ENCODE peak calls at places on chromosome 5, in five cellular contexts. One of them, this sample, is unnamed.

GRCh38 chr5:128101676-128102075 is 18.1 kb downstream of the SLC12A2 start:
- DNase-seq in PC-9: no peak
- DNase-seq in endothelial cell: no peak
- DNase-seq in cardiac fibroblast: peak
- DNase-seq in PC-3: no peak
- DNase-seq in this sample: no peak

GRCh38 chr5:143606043-143606752 is 202.7 kb upstream of the NR3C1 start:
- DNase-seq in PC-9: no peak
- DNase-seq in endothelial cell: no peak
- DNase-seq in cardiac fibroblast: no peak
- DNase-seq in PC-3: peak
- DNase-seq in this sample: no peak

GRCh38 chr5:114249838-114250237 is 112.0 kb upstream of the KCNN2 start:
- DNase-seq in PC-9: no peak
- DNase-seq in endothelial cell: no peak
- DNase-seq in cardiac fibroblast: no peak
- DNase-seq in PC-3: no peak
- DNase-seq in this sample: peak

GRCh38 chr5:159971931-159972461 is 36.9 kb upstream of the TTC1 start:
- DNase-seq in PC-9: no peak
- DNase-seq in endothelial cell: peak
- DNase-seq in cardiac fibroblast: peak
- DNase-seq in PC-3: no peak
- DNase-seq in this sample: no peak

GRCh38 chr5:89582768-89583339 is 699.9 kb upstream of the MEF2C start:
- DNase-seq in PC-9: no peak
- DNase-seq in endothelial cell: no peak
- DNase-seq in cardiac fibroblast: no peak
- DNase-seq in PC-3: peak
- DNase-seq in this sample: no peak

GRCh38 chr5:61933787-61934626 is 372.0 kb upstream of the KIF2A start:
- DNase-seq in PC-9: no peak
- DNase-seq in endothelial cell: peak
- DNase-seq in cardiac fibroblast: peak
- DNase-seq in PC-3: peak
- DNase-seq in this sample: peak

GRCh38 chr5:1666812-1667588 is 132.6 kb downstream of the MRPL36 start:
- DNase-seq in PC-9: no peak
- DNase-seq in endothelial cell: peak
- DNase-seq in cardiac fibroblast: peak
- DNase-seq in PC-3: peak
- DNase-seq in this sample: no peak

GRCh38 chr5:74312746-74313145 is 327.8 kb downstream of the ENC1 start:
- DNase-seq in PC-9: no peak
- DNase-seq in endothelial cell: no peak
- DNase-seq in cardiac fibroblast: no peak
- DNase-seq in PC-3: no peak
- DNase-seq in this sample: no peak

GRCh38 chr5:13659391-13659790 is 285.1 kb downstream of the DNAH5 start:
- DNase-seq in PC-9: no peak
- DNase-seq in endothelial cell: no peak
- DNase-seq in cardiac fibroblast: no peak
- DNase-seq in PC-3: peak
- DNase-seq in this sample: no peak

GRCh38 chr5:157743163-157744054 is at the start of gene LSM11:
- DNase-seq in PC-9: peak
- DNase-seq in endothelial cell: peak
- DNase-seq in cardiac fibroblast: peak
- DNase-seq in PC-3: peak
- DNase-seq in this sample: no peak

GRCh38 chr5:125175348-125176004 is 429.0 kb upstream of the ZNF608 start:
- DNase-seq in PC-9: no peak
- DNase-seq in endothelial cell: no peak
- DNase-seq in cardiac fibroblast: peak
- DNase-seq in PC-3: no peak
- DNase-seq in this sample: no peak

GRCh38 chr5:83029912-83030311 is 47.3 kb downstream of the TMEM167A start:
- DNase-seq in PC-9: no peak
- DNase-seq in endothelial cell: no peak
- DNase-seq in cardiac fibroblast: peak
- DNase-seq in PC-3: no peak
- DNase-seq in this sample: no peak

GRCh38 chr5:68225188-68225910 is 9.8 kb downstream of the PIK3R1 start:
- DNase-seq in PC-9: peak
- DNase-seq in endothelial cell: no peak
- DNase-seq in cardiac fibroblast: peak
- DNase-seq in PC-3: no peak
- DNase-seq in this sample: no peak

GRCh38 chr5:53334431-53334941 is 145.9 kb upstream of the FST start:
- DNase-seq in PC-9: no peak
- DNase-seq in endothelial cell: no peak
- DNase-seq in cardiac fibroblast: peak
- DNase-seq in PC-3: peak
- DNase-seq in this sample: no peak

GRCh38 chr5:118326496-118327045 is 661.8 kb downstream of the DTWD2 start:
- DNase-seq in PC-9: no peak
- DNase-seq in endothelial cell: no peak
- DNase-seq in cardiac fibroblast: no peak
- DNase-seq in PC-3: peak
- DNase-seq in this sample: no peak

GRCh38 chr5:135392256-135392655 is 6.8 kb downstream of the MACROH2A1 start:
- DNase-seq in PC-9: no peak
- DNase-seq in endothelial cell: no peak
- DNase-seq in cardiac fibroblast: peak
- DNase-seq in PC-3: no peak
- DNase-seq in this sample: no peak

GRCh38 chr5:74762599-74762998 is 4.3 kb downstream of the GFM2 start:
- DNase-seq in PC-9: peak
- DNase-seq in endothelial cell: no peak
- DNase-seq in cardiac fibroblast: peak
- DNase-seq in PC-3: peak
- DNase-seq in this sample: no peak

GRCh38 chr5:92634883-92635282 is 946.1 kb downstream of the NR2F1-AS1 start:
- DNase-seq in PC-9: no peak
- DNase-seq in endothelial cell: no peak
- DNase-seq in cardiac fibroblast: no peak
- DNase-seq in PC-3: no peak
- DNase-seq in this sample: no peak

GRCh38 chr5:98397081-98397480 is 376.4 kb upstream of the RGMB start:
- DNase-seq in PC-9: no peak
- DNase-seq in endothelial cell: no peak
- DNase-seq in cardiac fibroblast: peak
- DNase-seq in PC-3: no peak
- DNase-seq in this sample: no peak

GRCh38 chr5:77876862-77877502 is 100.8 kb upstream of the TBCA start:
- DNase-seq in PC-9: no peak
- DNase-seq in endothelial cell: no peak
- DNase-seq in cardiac fibroblast: no peak
- DNase-seq in PC-3: no peak
- DNase-seq in this sample: no peak

GRCh38 chr5:153896117-153896516 is 142.6 kb downstream of the FAM114A2 start:
- DNase-seq in PC-9: no peak
- DNase-seq in endothelial cell: no peak
- DNase-seq in cardiac fibroblast: no peak
- DNase-seq in PC-3: no peak
- DNase-seq in this sample: no peak

GRCh38 chr5:138753794-138754698 is 821 bp downstream of the CTNNA1 start:
- DNase-seq in PC-9: peak
- DNase-seq in endothelial cell: peak
- DNase-seq in cardiac fibroblast: peak
- DNase-seq in PC-3: peak
- DNase-seq in this sample: peak

GRCh38 chr5:16757989-16758501 is 141.2 kb upstream of the RETREG1 start:
- DNase-seq in PC-9: no peak
- DNase-seq in endothelial cell: no peak
- DNase-seq in cardiac fibroblast: no peak
- DNase-seq in PC-3: no peak
- DNase-seq in this sample: no peak

GRCh38 chr5:169161022-169161680 is 139.8 kb downstream of the SLIT3 start:
- DNase-seq in PC-9: no peak
- DNase-seq in endothelial cell: no peak
- DNase-seq in cardiac fibroblast: peak
- DNase-seq in PC-3: peak
- DNase-seq in this sample: no peak

DNA sequence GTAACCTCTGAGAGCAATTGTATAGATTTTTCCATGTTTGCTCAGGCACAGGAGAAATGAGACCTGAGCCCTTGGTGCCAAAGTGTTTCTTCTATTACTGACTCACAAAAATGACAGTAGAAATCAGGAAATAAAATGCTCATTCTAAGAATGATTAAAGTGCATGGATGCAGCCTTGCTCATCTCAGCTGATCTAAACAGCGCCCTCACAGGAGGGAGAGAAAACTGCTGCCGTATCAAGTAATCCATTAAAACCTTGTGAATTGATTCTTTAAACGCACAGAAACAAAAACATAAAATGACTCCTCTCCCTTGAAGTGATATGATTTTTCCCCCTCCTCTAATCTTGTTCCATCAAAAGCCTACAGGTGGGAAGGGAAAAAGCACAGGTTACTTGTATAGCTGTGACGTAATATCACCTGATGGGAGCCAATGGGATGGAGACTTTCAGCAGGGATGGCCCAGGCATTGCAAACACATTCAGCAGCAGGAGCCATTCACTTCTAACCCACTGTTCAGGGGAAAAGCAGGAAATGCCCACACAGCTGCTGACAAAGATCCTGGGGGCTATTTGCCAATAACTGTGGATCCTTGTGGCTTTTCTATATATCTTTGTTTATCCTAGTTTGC is 76.7 kb downstream of the PLCXD3 start:
- DNase-seq in PC-9: no peak
- DNase-seq in endothelial cell: no peak
- DNase-seq in cardiac fibroblast: no peak
- DNase-seq in PC-3: peak
- DNase-seq in this sample: no peak
- TF ChIP-seq CTCF in PC-9: peak
- TF ChIP-seq CTCF in endothelial cell: peak
- TF ChIP-seq CTCF in cardiac fibroblast: peak
- TF ChIP-seq CTCF in PC-3: peak
- TF ChIP-seq CTCF in this sample: peak

DNA sequence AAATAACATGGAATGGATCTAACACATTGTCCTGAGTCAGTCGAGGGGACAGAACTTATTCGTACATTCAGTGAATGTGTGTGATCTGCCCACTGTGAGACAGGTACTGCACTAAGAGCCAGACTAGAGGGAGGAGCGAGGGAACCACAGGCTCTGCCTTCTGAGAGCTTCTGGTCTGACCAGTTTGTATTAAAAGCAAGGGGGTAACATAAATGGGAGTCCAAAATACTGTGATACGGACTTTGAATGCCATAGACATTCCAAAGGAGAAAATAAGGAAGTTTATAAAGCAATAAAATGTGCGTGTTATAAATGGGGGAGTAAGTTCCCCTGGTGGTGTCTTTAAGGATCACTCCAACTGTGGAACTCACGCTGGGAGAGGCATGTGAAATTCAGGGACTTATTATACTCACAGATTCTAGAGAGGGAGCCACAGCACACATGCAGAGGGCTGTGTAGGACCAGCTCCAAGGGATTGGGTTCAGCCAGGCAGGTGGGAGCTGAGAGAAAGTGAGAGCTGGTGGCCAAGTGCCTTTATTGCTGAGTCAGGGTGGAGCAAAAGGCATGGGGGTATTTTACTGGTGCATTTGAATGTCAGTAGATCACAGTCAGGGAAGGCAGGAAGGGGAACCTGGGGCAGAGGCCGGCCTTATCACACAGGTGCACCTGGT is 186.5 kb upstream of the WWC1 start:
- DNase-seq in PC-9: no peak
- DNase-seq in endothelial cell: peak
- DNase-seq in cardiac fibroblast: no peak
- DNase-seq in PC-3: no peak
- DNase-seq in this sample: no peak
- TF ChIP-seq CTCF in PC-9: no peak
- TF ChIP-seq CTCF in endothelial cell: peak
- TF ChIP-seq CTCF in cardiac fibroblast: peak
- TF ChIP-seq CTCF in PC-3: no peak
- TF ChIP-seq CTCF in this sample: no peak

DNA sequence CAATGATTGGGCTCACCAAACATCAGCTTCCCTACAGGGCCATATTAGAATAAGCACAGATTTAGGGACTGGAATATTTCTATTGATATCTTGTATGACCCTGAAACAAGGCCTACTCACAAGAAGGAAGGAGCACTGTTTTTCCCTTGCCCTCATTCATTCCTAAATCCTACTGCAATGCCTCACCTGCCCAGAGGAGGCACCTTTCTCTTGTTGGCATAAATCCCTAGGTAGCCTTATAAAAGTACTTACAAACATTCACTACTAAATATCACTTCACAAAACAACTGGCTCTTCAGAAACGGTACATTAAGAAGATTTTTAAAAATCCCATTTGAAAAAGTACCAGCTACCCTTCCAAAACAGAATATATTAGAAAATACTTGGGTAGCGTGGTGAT is 449.4 kb downstream of the CDH18 start:
- DNase-seq in PC-9: no peak
- DNase-seq in endothelial cell: no peak
- DNase-seq in cardiac fibroblast: no peak
- DNase-seq in PC-3: no peak
- DNase-seq in this sample: no peak
- TF ChIP-seq CTCF in PC-9: no peak
- TF ChIP-seq CTCF in endothelial cell: no peak
- TF ChIP-seq CTCF in cardiac fibroblast: no peak
- TF ChIP-seq CTCF in PC-3: peak
- TF ChIP-seq CTCF in this sample: peak

GRCh38 chr5:150660108-150660831 is 781 bp upstream of the MYOZ3 start:
- DNase-seq in PC-9: no peak
- DNase-seq in endothelial cell: no peak
- DNase-seq in cardiac fibroblast: no peak
- DNase-seq in PC-3: no peak
- DNase-seq in this sample: no peak

GRCh38 chr5:150658121-150658520 is 2.9 kb upstream of the MYOZ3 start:
- DNase-seq in PC-9: no peak
- DNase-seq in endothelial cell: no peak
- DNase-seq in cardiac fibroblast: no peak
- DNase-seq in PC-3: no peak
- DNase-seq in this sample: no peak

GRCh38 chr5:150661086-150661485 is at the start of gene MYOZ3:
- DNase-seq in PC-9: no peak
- DNase-seq in endothelial cell: no peak
- DNase-seq in cardiac fibroblast: no peak
- DNase-seq in PC-3: no peak
- DNase-seq in this sample: no peak

GRCh38 chr5:150659360-150660107 is 1.5 kb upstream of the MYOZ3 start:
- DNase-seq in PC-9: no peak
- DNase-seq in endothelial cell: no peak
- DNase-seq in cardiac fibroblast: no peak
- DNase-seq in PC-3: no peak
- DNase-seq in this sample: no peak

DNA sequence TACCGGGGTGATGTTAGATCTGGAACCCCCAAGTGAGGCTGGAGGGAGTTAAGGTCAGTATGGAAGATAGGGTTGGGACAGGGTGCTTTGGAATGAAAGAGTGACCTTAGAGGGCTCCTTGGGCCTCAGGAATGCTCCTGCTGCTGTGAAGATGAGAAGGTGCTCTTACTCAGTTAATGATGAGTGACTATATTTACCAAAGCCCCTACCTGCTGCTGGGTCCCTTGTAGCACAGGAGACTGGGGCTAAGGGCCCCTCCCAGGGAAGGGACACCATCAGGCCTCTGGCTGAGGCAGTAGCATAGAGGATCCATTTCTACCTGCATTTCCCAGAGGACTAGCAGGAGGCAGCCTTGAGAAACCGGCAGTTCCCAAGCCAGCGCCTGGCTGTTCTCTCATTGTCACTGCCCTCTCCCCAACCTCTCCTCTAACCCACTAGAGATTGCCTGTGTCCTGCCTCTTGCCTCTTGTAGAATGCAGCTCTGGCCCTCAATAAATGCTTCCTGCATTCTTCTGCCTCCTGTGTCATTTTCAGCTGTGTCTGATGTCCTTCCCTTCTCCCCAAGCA is 2.3 kb upstream of the MYOZ3 start:
- DNase-seq in PC-9: no peak
- DNase-seq in endothelial cell: no peak
- DNase-seq in cardiac fibroblast: no peak
- DNase-seq in PC-3: no peak
- DNase-seq in this sample: no peak
- TF ChIP-seq CTCF in PC-9: no peak
- TF ChIP-seq CTCF in endothelial cell: no peak
- TF ChIP-seq CTCF in cardiac fibroblast: no peak
- TF ChIP-seq CTCF in PC-3: no peak
- TF ChIP-seq CTCF in this sample: no peak